ENCODE peak calls at places on chromosomes 5 and 9, in five cellular contexts. One of them, this sample, is unnamed.

GRCh38 chr9:33287087-33287490 is 3.2 kb upstream of the NFX1 start:
- DNase-seq in bronchial epithelial cell: peak
- DNase-seq in thyroid gland: peak
- DNase-seq in kidney epithelial cell: no peak
- DNase-seq in lower lobe of right lung: no peak
- DNase-seq in this sample: no peak

GRCh38 chr9:110700953-110701352 is 32.4 kb downstream of the MUSK start:
- DNase-seq in bronchial epithelial cell: peak
- DNase-seq in thyroid gland: no peak
- DNase-seq in kidney epithelial cell: no peak
- DNase-seq in lower lobe of right lung: no peak
- DNase-seq in this sample: no peak

GRCh38 chr5:36298546-36298945 is 3.2 kb downstream of the RANBP3L start:
- DNase-seq in bronchial epithelial cell: no peak
- DNase-seq in thyroid gland: no peak
- DNase-seq in kidney epithelial cell: no peak
- DNase-seq in lower lobe of right lung: no peak
- DNase-seq in this sample: no peak

GRCh38 chr5:164214698-164215097 is 709.3 kb downstream of the MAT2B start:
- DNase-seq in bronchial epithelial cell: peak
- DNase-seq in thyroid gland: no peak
- DNase-seq in kidney epithelial cell: no peak
- DNase-seq in lower lobe of right lung: no peak
- DNase-seq in this sample: no peak

GRCh38 chr9:21551401-21551800 is 69.3 kb upstream of the IFNE start:
- DNase-seq in bronchial epithelial cell: no peak
- DNase-seq in thyroid gland: no peak
- DNase-seq in kidney epithelial cell: no peak
- DNase-seq in lower lobe of right lung: no peak
- DNase-seq in this sample: no peak

GRCh38 chr9:104863180-104863883 is 64.6 kb downstream of the ABCA1 start:
- DNase-seq in bronchial epithelial cell: peak
- DNase-seq in thyroid gland: peak
- DNase-seq in kidney epithelial cell: peak
- DNase-seq in lower lobe of right lung: no peak
- DNase-seq in this sample: no peak

GRCh38 chr5:5270958-5271605 is 131.0 kb downstream of the ADAMTS16 start:
- DNase-seq in bronchial epithelial cell: peak
- DNase-seq in thyroid gland: peak
- DNase-seq in kidney epithelial cell: peak
- DNase-seq in lower lobe of right lung: peak
- DNase-seq in this sample: peak

GRCh38 chr5:149203896-149204544 is 62.7 kb downstream of the ABLIM3 start:
- DNase-seq in bronchial epithelial cell: peak
- DNase-seq in thyroid gland: no peak
- DNase-seq in kidney epithelial cell: no peak
- DNase-seq in lower lobe of right lung: no peak
- DNase-seq in this sample: no peak

GRCh38 chr5:57117601-57118000 is 56.3 kb upstream of the GPBP1 start:
- DNase-seq in bronchial epithelial cell: no peak
- DNase-seq in thyroid gland: no peak
- DNase-seq in kidney epithelial cell: no peak
- DNase-seq in lower lobe of right lung: no peak
- DNase-seq in this sample: no peak

GRCh38 chr9:109182940-109183798 is 16.1 kb upstream of the FRRS1L start:
- DNase-seq in bronchial epithelial cell: peak
- DNase-seq in thyroid gland: peak
- DNase-seq in kidney epithelial cell: no peak
- DNase-seq in lower lobe of right lung: no peak
- DNase-seq in this sample: no peak

GRCh38 chr5:145978672-145979071 is 42.3 kb downstream of the SH3RF2 start:
- DNase-seq in bronchial epithelial cell: no peak
- DNase-seq in thyroid gland: peak
- DNase-seq in kidney epithelial cell: no peak
- DNase-seq in lower lobe of right lung: no peak
- DNase-seq in this sample: no peak

GRCh38 chr5:111706345-111706744 is 50.6 kb downstream of the NREP start:
- DNase-seq in bronchial epithelial cell: no peak
- DNase-seq in thyroid gland: no peak
- DNase-seq in kidney epithelial cell: no peak
- DNase-seq in lower lobe of right lung: no peak
- DNase-seq in this sample: no peak

GRCh38 chr9:91424403-91425176 is 958 bp upstream of the NFIL3 start:
- DNase-seq in bronchial epithelial cell: peak
- DNase-seq in thyroid gland: peak
- DNase-seq in kidney epithelial cell: no peak
- DNase-seq in lower lobe of right lung: peak
- DNase-seq in this sample: no peak

GRCh38 chr9:19498015-19498414 is 89.2 kb downstream of the ACER2 start:
- DNase-seq in bronchial epithelial cell: peak
- DNase-seq in thyroid gland: no peak
- DNase-seq in kidney epithelial cell: no peak
- DNase-seq in lower lobe of right lung: no peak
- DNase-seq in this sample: no peak

GRCh38 chr5:177089825-177090641 is 3.3 kb downstream of the FGFR4 start:
- DNase-seq in bronchial epithelial cell: no peak
- DNase-seq in thyroid gland: no peak
- DNase-seq in kidney epithelial cell: no peak
- DNase-seq in lower lobe of right lung: no peak
- DNase-seq in this sample: no peak

GRCh38 chr9:95584176-95584575 is 67.4 kb upstream of the PTCH1 start:
- DNase-seq in bronchial epithelial cell: no peak
- DNase-seq in thyroid gland: no peak
- DNase-seq in kidney epithelial cell: no peak
- DNase-seq in lower lobe of right lung: no peak
- DNase-seq in this sample: no peak

GRCh38 chr5:96065577-96066385 is 104.1 kb upstream of the ELL2 start:
- DNase-seq in bronchial epithelial cell: peak
- DNase-seq in thyroid gland: no peak
- DNase-seq in kidney epithelial cell: no peak
- DNase-seq in lower lobe of right lung: no peak
- DNase-seq in this sample: no peak

GRCh38 chr5:40909233-40909632 is at the start of gene C7:
- DNase-seq in bronchial epithelial cell: no peak
- DNase-seq in thyroid gland: no peak
- DNase-seq in kidney epithelial cell: no peak
- DNase-seq in lower lobe of right lung: no peak
- DNase-seq in this sample: no peak

GRCh38 chr5:29005386-29005785 is 1967.0 kb upstream of the CDH9 start:
- DNase-seq in bronchial epithelial cell: no peak
- DNase-seq in thyroid gland: no peak
- DNase-seq in kidney epithelial cell: no peak
- DNase-seq in lower lobe of right lung: no peak
- DNase-seq in this sample: no peak

GRCh38 chr5:154642499-154643245 is 112.5 kb upstream of the LARP1 start:
- DNase-seq in bronchial epithelial cell: peak
- DNase-seq in thyroid gland: no peak
- DNase-seq in kidney epithelial cell: no peak
- DNase-seq in lower lobe of right lung: no peak
- DNase-seq in this sample: no peak

GRCh38 chr5:10310073-10310779 is 2.5 kb upstream of the CMBL start:
- DNase-seq in bronchial epithelial cell: peak
- DNase-seq in thyroid gland: no peak
- DNase-seq in kidney epithelial cell: no peak
- DNase-seq in lower lobe of right lung: no peak
- DNase-seq in this sample: no peak

GRCh38 chr5:104178066-104178465 is 615.5 kb upstream of the NUDT12 start:
- DNase-seq in bronchial epithelial cell: no peak
- DNase-seq in thyroid gland: no peak
- DNase-seq in kidney epithelial cell: no peak
- DNase-seq in lower lobe of right lung: no peak
- DNase-seq in this sample: no peak

GRCh38 chr5:11377896-11378295 is 526.4 kb downstream of the CTNND2 start:
- DNase-seq in bronchial epithelial cell: no peak
- DNase-seq in thyroid gland: no peak
- DNase-seq in kidney epithelial cell: no peak
- DNase-seq in lower lobe of right lung: no peak
- DNase-seq in this sample: no peak

GRCh38 chr9:114779352-114779845 is 26.4 kb downstream of the TNFSF15 start:
- DNase-seq in bronchial epithelial cell: peak
- DNase-seq in thyroid gland: peak
- DNase-seq in kidney epithelial cell: peak
- DNase-seq in lower lobe of right lung: peak
- DNase-seq in this sample: peak

GRCh38 chr9:133282454-133283238 is 7.6 kb upstream of the ABO start:
- DNase-seq in bronchial epithelial cell: no peak
- DNase-seq in thyroid gland: no peak
- DNase-seq in kidney epithelial cell: no peak
- DNase-seq in lower lobe of right lung: no peak
- DNase-seq in this sample: no peak

GRCh38 chr9:134410078-134410834 is 84.0 kb downstream of the RXRA start:
- DNase-seq in bronchial epithelial cell: no peak
- DNase-seq in thyroid gland: peak
- DNase-seq in kidney epithelial cell: no peak
- DNase-seq in lower lobe of right lung: peak
- DNase-seq in this sample: no peak

GRCh38 chr5:9956725-9957124 is 293.0 kb downstream of the ATPSCKMT start:
- DNase-seq in bronchial epithelial cell: peak
- DNase-seq in thyroid gland: no peak
- DNase-seq in kidney epithelial cell: no peak
- DNase-seq in lower lobe of right lung: no peak
- DNase-seq in this sample: no peak

DNA sequence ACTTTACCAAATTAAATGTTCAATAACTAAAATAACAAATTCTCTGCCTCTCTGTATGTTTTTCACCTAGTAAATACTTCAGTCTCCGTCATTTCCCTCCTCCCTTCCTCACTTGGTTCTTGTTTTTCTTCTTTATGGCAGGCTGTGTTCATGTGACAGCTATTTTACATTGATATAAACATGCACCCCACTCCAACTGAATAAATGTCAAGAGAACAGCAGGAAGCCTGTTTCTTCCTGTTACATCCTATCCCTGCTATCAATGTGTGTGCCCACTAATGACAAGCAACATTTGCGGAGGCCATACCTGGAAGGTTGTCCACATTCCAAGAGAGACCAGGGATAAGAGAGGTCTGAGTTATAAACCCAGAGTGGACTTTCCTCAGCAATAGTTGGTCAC is 145.2 kb upstream of the MAST4 start:
- DNase-seq in bronchial epithelial cell: no peak
- DNase-seq in thyroid gland: no peak
- DNase-seq in kidney epithelial cell: no peak
- DNase-seq in lower lobe of right lung: no peak
- DNase-seq in this sample: no peak
- H3K4me3 ChIP-seq in bronchial epithelial cell: no peak
- H3K4me3 ChIP-seq in thyroid gland: no peak
- H3K4me3 ChIP-seq in kidney epithelial cell: no peak
- H3K4me3 ChIP-seq in lower lobe of right lung: no peak
- H3K4me3 ChIP-seq in this sample: no peak

DNA sequence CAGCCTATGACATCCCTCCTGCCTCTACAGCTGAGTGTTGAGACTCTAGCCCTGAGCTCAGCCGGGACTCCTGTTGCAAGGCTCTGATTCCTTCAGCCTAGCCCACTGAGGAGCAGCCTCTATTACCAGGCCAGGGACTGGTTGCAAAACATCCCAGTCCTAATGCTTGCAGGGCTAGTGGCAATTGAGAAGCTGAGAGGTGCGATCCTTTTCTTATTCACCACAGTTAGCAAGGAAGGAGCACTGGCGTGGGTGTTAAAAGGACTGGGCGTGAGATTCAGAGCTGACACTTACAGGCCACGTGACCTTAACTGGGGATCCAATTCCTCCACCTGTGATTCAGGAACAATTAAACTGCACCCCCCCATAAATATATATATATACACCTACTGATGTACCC is 58.8 kb downstream of the GARNL3 start:
- DNase-seq in bronchial epithelial cell: no peak
- DNase-seq in thyroid gland: no peak
- DNase-seq in kidney epithelial cell: no peak
- DNase-seq in lower lobe of right lung: no peak
- DNase-seq in this sample: no peak
- TF ChIP-seq CTCF in bronchial epithelial cell: no peak
- TF ChIP-seq CTCF in thyroid gland: no peak
- TF ChIP-seq CTCF in kidney epithelial cell: no peak
- TF ChIP-seq CTCF in lower lobe of right lung: no peak
- TF ChIP-seq CTCF in this sample: no peak

GRCh38 chr5:79070002-79070567 is 518 bp downstream of the BHMT2 start:
- DNase-seq in bronchial epithelial cell: no peak
- DNase-seq in thyroid gland: peak
- DNase-seq in kidney epithelial cell: no peak
- DNase-seq in lower lobe of right lung: no peak
- DNase-seq in this sample: no peak
- H3K4me3 ChIP-seq in bronchial epithelial cell: no peak
- H3K4me3 ChIP-seq in thyroid gland: peak
- H3K4me3 ChIP-seq in kidney epithelial cell: no peak
- H3K4me3 ChIP-seq in lower lobe of right lung: peak
- H3K4me3 ChIP-seq in this sample: peak

GRCh38 chr5:88834108-88834462 is 48.9 kb downstream of the MEF2C start:
- DNase-seq in bronchial epithelial cell: no peak
- DNase-seq in thyroid gland: no peak
- DNase-seq in kidney epithelial cell: no peak
- DNase-seq in lower lobe of right lung: no peak
- DNase-seq in this sample: no peak

GRCh38 chr5:88836195-88836838 is 46.7 kb downstream of the MEF2C start:
- DNase-seq in bronchial epithelial cell: no peak
- DNase-seq in thyroid gland: peak
- DNase-seq in kidney epithelial cell: no peak
- DNase-seq in lower lobe of right lung: no peak
- DNase-seq in this sample: no peak

GRCh38 chr5:88833371-88834107 is 49.4 kb downstream of the MEF2C start:
- DNase-seq in bronchial epithelial cell: no peak
- DNase-seq in thyroid gland: peak
- DNase-seq in kidney epithelial cell: no peak
- DNase-seq in lower lobe of right lung: no peak
- DNase-seq in this sample: no peak

GRCh38 chr5:88831856-88832255 is 51.1 kb downstream of the MEF2C start:
- DNase-seq in bronchial epithelial cell: no peak
- DNase-seq in thyroid gland: no peak
- DNase-seq in kidney epithelial cell: no peak
- DNase-seq in lower lobe of right lung: no peak
- DNase-seq in this sample: no peak

DNA sequence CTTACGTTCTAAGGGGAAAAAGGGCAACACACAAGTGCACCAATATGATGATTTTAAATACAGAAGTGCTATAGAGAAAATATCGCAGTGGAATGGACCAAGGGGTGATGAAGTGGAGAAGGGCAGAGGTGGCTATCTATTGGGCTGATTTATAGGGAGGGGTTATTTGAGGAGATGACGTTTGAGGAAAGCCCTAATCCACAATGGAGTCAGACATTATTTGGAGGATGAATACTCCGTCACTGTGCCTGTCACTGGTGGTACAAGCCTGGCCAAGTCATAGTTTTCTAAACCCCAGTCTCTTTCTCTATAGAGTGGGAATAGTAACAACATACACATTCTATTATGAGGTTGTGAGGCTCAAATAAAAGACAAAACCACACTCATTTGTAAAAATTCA is 48.5 kb downstream of the MEF2C start:
- DNase-seq in bronchial epithelial cell: no peak
- DNase-seq in thyroid gland: no peak
- DNase-seq in kidney epithelial cell: no peak
- DNase-seq in lower lobe of right lung: no peak
- DNase-seq in this sample: no peak
- TF ChIP-seq CTCF in bronchial epithelial cell: no peak
- TF ChIP-seq CTCF in thyroid gland: no peak
- TF ChIP-seq CTCF in kidney epithelial cell: no peak
- TF ChIP-seq CTCF in lower lobe of right lung: no peak
- TF ChIP-seq CTCF in this sample: no peak

This sample was measured in epithelial cell of proximal tubule.